ENCODE peak calls at places on chromosomes 3 and 15, in five cellular contexts. W, X, A, P and R are unnamed samples.

GRCh38 chr15:51874751-51875644 is 45.5 kb downstream of the TMOD3 start:
- DNase-seq in W (peak; percentile 97), X (peak; percentile 91), A (peak; percentile 97), P (peak; percentile 97), R (peak; percentile 100)

GRCh38 chr3:30294241-30294667 is 312.1 kb upstream of the TGFBR2 start:
- DNase-seq in W (peak; percentile 10), X (peak; percentile 54), A (peak; percentile 45), P (peak; percentile 83), R (no peak)

GRCh38 chr15:50315814-50316630 is 39.0 kb downstream of the GABPB1 start:
- DNase-seq in W (peak; percentile 49), X (peak; percentile 48), A (peak; percentile 58), P (peak; percentile 81), R (peak; percentile 55)

GRCh38 chr15:58490405-58491150 is 58.8 kb downstream of the LIPC start:
- DNase-seq in W (peak; percentile 72), X (no peak), A (no peak), P (no peak), R (no peak)

GRCh38 chr3:95097493-95097892 is 1034.6 kb downstream of the NSUN3 start:
- DNase-seq in W (no peak), X (peak; percentile 2), A (no peak), P (no peak), R (peak; percentile 1)

GRCh38 chr15:33051528-33051927 is 143.0 kb downstream of the FMN1 start:
- DNase-seq in W (no peak), X (no peak), A (no peak), P (no peak), R (no peak)

GRCh38 chr15:76366714-76367113 is 30.1 kb downstream of the ISL2 start:
- DNase-seq in W (no peak), X (no peak), A (no peak), P (no peak), R (no peak)

GRCh38 chr15:60362318-60363023 is 35.3 kb downstream of the ANXA2 start:
- DNase-seq in W (peak; percentile 68), X (peak; percentile 50), A (peak; percentile 83), P (peak; percentile 93), R (peak; percentile 65)

GRCh38 chr3:31532587-31533168 is at the start of gene STT3B:
- DNase-seq in W (peak; percentile 90), X (peak; percentile 86), A (peak; percentile 85), P (peak; percentile 75), R (peak; percentile 64)

GRCh38 chr3:126715432-126715831 is 11.4 kb downstream of the CHCHD6 start:
- DNase-seq in W (no peak), X (no peak), A (no peak), P (no peak), R (no peak)

GRCh38 chr3:143975549-143976152 is 4.0 kb downstream of the DIPK2A start:
- DNase-seq in W (peak; percentile 47), X (peak; percentile 81), A (peak; percentile 65), P (peak; percentile 89), R (peak; percentile 59)

GRCh38 chr3:46466273-46466672 is 1.6 kb upstream of the LTF start:
- DNase-seq in W (no peak), X (no peak), A (no peak), P (peak; percentile 64), R (no peak)

GRCh38 chr15:82021992-82022391 is 23.8 kb downstream of the MEX3B start:
- DNase-seq in W (no peak), X (peak; percentile 88), A (peak; percentile 21), P (peak; percentile 16), R (peak; percentile 80)

GRCh38 chr15:70236306-70237103 is 138.8 kb upstream of the TLE3 start:
- DNase-seq in W (peak; percentile 92), X (peak; percentile 69), A (peak; percentile 91), P (peak; percentile 16), R (peak; percentile 85)

GRCh38 chr3:115071122-115071521 is 76.0 kb downstream of the ZBTB20 start:
- DNase-seq in W (peak; percentile 24), X (peak; percentile 67), A (peak; percentile 13), P (peak; percentile 27), R (no peak)

GRCh38 chr3:150699068-150699635 is 4.6 kb downstream of the ERICH6 start:
- DNase-seq in W (peak; percentile 58), X (peak; percentile 8), A (peak; percentile 24), P (peak; percentile 59), R (peak; percentile 80)

GRCh38 chr3:123447749-123448502 is 964 bp downstream of the ADCY5 start:
- DNase-seq in W (peak; percentile 43), X (no peak), A (no peak), P (no peak), R (no peak)

GRCh38 chr3:10268116-10268515 is 19.9 kb downstream of the TATDN2 start:
- DNase-seq in W (no peak), X (no peak), A (no peak), P (no peak), R (no peak)

GRCh38 chr3:51389423-51390183 is 1.5 kb upstream of the RBM15B start:
- DNase-seq in W (peak; percentile 54), X (peak; percentile 53), A (peak; percentile 46), P (peak; percentile 43), R (no peak)

GRCh38 chr3:102449341-102449740 is 14.5 kb downstream of the ZPLD1 start:
- DNase-seq in W (peak; percentile 12), X (no peak), A (no peak), P (peak; percentile 2), R (peak; percentile 34)

GRCh38 chr3:14145236-14145635 is 20.4 kb downstream of the TMEM43 start:
- DNase-seq in W (peak; percentile 40), X (no peak), A (peak; percentile 42), P (peak; percentile 35), R (no peak)

GRCh38 chr3:129606522-129607390 is at the start of gene PLXND1:
- DNase-seq in W (peak; percentile 28), X (peak; percentile 39), A (peak; percentile 73), P (peak; percentile 64), R (no peak)

GRCh38 chr3:194220776-194221735 is 85.1 kb downstream of the HES1 start:
- DNase-seq in W (peak; percentile 10), X (no peak), A (no peak), P (no peak), R (peak; percentile 75)

GRCh38 chr3:184240384-184241140 is 8.2 kb downstream of the ALG3 start:
- DNase-seq in W (peak; percentile 14), X (peak; percentile 70), A (no peak), P (peak; percentile 30), R (no peak)

GRCh38 chr15:101613130-101614000 is 38.8 kb downstream of the TM2D3 start:
- DNase-seq in W (peak; percentile 77), X (peak; percentile 71), A (no peak), P (peak; percentile 27), R (peak; percentile 24)

GRCh38 chr15:39247574-39247973 is 333.3 kb upstream of the THBS1 start:
- DNase-seq in W (no peak), X (no peak), A (peak; percentile 97), P (peak; percentile 71), R (no peak)

GRCh38 chr3:46676601-46677071 is 16.8 kb downstream of the ALS2CL start:
- DNase-seq in W (no peak), X (no peak), A (no peak), P (no peak), R (no peak)

GRCh38 chr3:169286992-169287391 is 376.5 kb downstream of the MECOM start:
- DNase-seq in W (peak; percentile 30), X (no peak), A (no peak), P (no peak), R (peak; percentile 17)

GRCh38 chr3:58800940-58801339 is 134.4 kb upstream of the FAM3D start:
- DNase-seq in W (no peak), X (peak; percentile 59), A (no peak), P (no peak), R (no peak)

GRCh38 chr3:119613872-119614271 is 16.2 kb downstream of the PLA1A start:
- DNase-seq in W (no peak), X (peak; percentile 80), A (no peak), P (no peak), R (no peak)

GRCh38 chr3:103218146-103218545 is 783.3 kb downstream of the ZPLD1 start:
- DNase-seq in W (no peak), X (no peak), A (no peak), P (no peak), R (no peak)

GRCh38 chr15:78790027-78790426 is 21.2 kb downstream of the ADAMTS7 start:
- DNase-seq in W (no peak), X (no peak), A (no peak), P (no peak), R (no peak)

GRCh38 chr3:158991146-158991705 is 189.4 kb downstream of the MFSD1 start:
- DNase-seq in W (no peak), X (no peak), A (no peak), P (no peak), R (peak; percentile 55)

GRCh38 chr15:33068531-33068990 is 126.0 kb downstream of the FMN1 start:
- DNase-seq in W (peak; percentile 96), X (peak; percentile 98), A (peak; percentile 74), P (no peak), R (peak; percentile 77)

GRCh38 chr3:169846458-169847193 is 23.1 kb downstream of the LRRC31 start:
- DNase-seq in W (peak; percentile 98), X (peak; percentile 19), A (peak; percentile 58), P (peak; percentile 56), R (peak; percentile 94)

GRCh38 chr3:52110502-52110901 is 43.7 kb downstream of the POC1A start:
- DNase-seq in W (no peak), X (no peak), A (no peak), P (no peak), R (no peak)

GRCh38 chr3:71585126-71585525 is 1.6 kb upstream of the FOXP1 start:
- DNase-seq in W (peak; percentile 33), X (no peak), A (no peak), P (peak; percentile 23), R (no peak)

GRCh38 chr3:128133273-128133883 is 9.8 kb upstream of the RUVBL1 start:
- DNase-seq in W (peak; percentile 58), X (peak; percentile 27), A (peak; percentile 55), P (peak; percentile 79), R (peak; percentile 60)

GRCh38 chr3:139832998-139833397 is 102.0 kb upstream of the CLSTN2 start:
- DNase-seq in W (no peak), X (no peak), A (no peak), P (no peak), R (no peak)